ENCODE peak calls at places on chromosomes 5 and 9, in four cellular contexts. L is upper lobe of left lung, Q is GM23248, K is neural progenitor cell. J is an unnamed sample.

GRCh38 chr5:179121667-179122111 is 61.5 kb downstream of the ZNF354C start:
- DNase-seq in L (peak), K (no peak), Q (no peak), J (no peak)

GRCh38 chr9:94993821-94994165 is 267.3 kb downstream of the AOPEP start:
- DNase-seq in L (no peak), K (no peak), Q (no peak), J (no peak)

GRCh38 chr9:115165233-115165632 is 47.3 kb upstream of the TNC start:
- DNase-seq in K (no peak), L (no peak), Q (no peak), J (no peak)

GRCh38 chr5:135545115-135545514 is 9.4 kb upstream of the NEUROG1 start:
- DNase-seq in Q (no peak), K (peak), L (no peak), J (no peak)

GRCh38 chr9:104177003-104177611 is 83.0 kb downstream of the SMC2 start:
- DNase-seq in Q (peak), K (peak), L (no peak), J (no peak)

GRCh38 chr5:102903074-102903871 is 148.2 kb downstream of the PAM start:
- DNase-seq in Q (no peak), K (no peak), L (no peak), J (no peak)

GRCh38 chr5:443239-444151 is 519 bp downstream of the EXOC3 start:
- DNase-seq in Q (no peak), L (peak), K (no peak), J (peak)

GRCh38 chr9:37908283-37908682 is 4.4 kb upstream of the SLC25A51 start:
- DNase-seq in K (no peak), Q (no peak), L (no peak), J (no peak)

GRCh38 chr9:2356391-2356790 is 265.2 kb upstream of the VLDLR start:
- DNase-seq in Q (no peak), L (no peak), K (no peak), J (no peak)

GRCh38 chr5:94849821-94850736 is 231.6 kb downstream of the SLF1 start:
- DNase-seq in L (no peak), Q (peak), K (peak), J (no peak)

GRCh38 chr5:74638776-74639537 is 1.6 kb downstream of the ENC1 start:
- DNase-seq in Q (peak), K (no peak), L (no peak), J (no peak)

GRCh38 chr9:13278368-13279246 is 885 bp downstream of the MPDZ start:
- DNase-seq in K (peak), L (peak), Q (peak), J (peak)

GRCh38 chr5:23389543-23390215 is 117.7 kb upstream of the PRDM9 start:
- DNase-seq in L (no peak), Q (no peak), K (peak), J (no peak)

GRCh38 chr9:130128251-130128650 is 44.0 kb upstream of the NCS1 start:
- DNase-seq in Q (no peak), L (no peak), K (no peak), J (no peak)

GRCh38 chr5:95973793-95974325 is 12.2 kb upstream of the ELL2 start:
- DNase-seq in K (no peak), Q (no peak), L (no peak), J (no peak)

GRCh38 chr5:34599471-34600117 is 56.5 kb upstream of the RAI14 start:
- DNase-seq in Q (peak), K (no peak), L (no peak), J (no peak)

GRCh38 chr9:124125590-124126047 is 114.1 kb downstream of the LHX2 start:
- DNase-seq in Q (no peak), L (no peak), K (peak), J (no peak)

GRCh38 chr5:135930949-135931295 is 23.9 kb downstream of the LECT2 start:
- DNase-seq in L (peak), Q (no peak), K (peak), J (no peak)

GRCh38 chr5:54718647-54719046 is 201.1 kb downstream of the SNX18 start:
- DNase-seq in L (no peak), K (no peak), Q (peak), J (peak)

DNA sequence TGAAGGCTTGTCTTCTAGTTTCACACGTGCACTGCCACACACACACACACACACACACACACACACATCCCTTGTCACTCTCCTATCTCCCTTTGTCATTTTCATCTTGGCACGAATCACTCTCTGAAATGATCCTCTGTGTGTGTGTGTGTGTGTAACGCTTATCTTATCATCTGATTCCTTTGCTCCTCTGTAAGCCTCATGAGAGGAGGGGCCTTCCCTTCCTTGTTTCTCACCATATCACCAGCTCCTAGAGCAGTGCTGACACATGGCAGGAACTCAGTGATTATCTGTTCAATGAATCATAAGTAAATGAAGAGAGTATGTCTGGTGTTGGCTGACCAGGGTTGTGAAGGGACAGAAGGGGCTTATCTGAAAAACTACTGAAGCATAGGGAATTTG is 53.3 kb downstream of the PDE4D start:
- DNase-seq in K (no peak), L (no peak), Q (peak), J (no peak)
- H3K27ac ChIP-seq in K (no peak), L (no peak), Q (no peak), J (no peak)

GRCh38 chr5:137633896-137634295 is 102.0 kb downstream of the KLHL3 start:
- DNase-seq in L (peak), Q (no peak), K (no peak), J (no peak)
- H3K27ac ChIP-seq in L (no peak), Q (no peak), K (no peak), J (no peak)

GRCh38 chr9:91946196-91946595 is 3.8 kb downstream of the ROR2 start:
- DNase-seq in L (no peak), K (no peak), Q (no peak), J (no peak)

GRCh38 chr9:91946825-91947224 is 3.2 kb downstream of the ROR2 start:
- DNase-seq in L (no peak), Q (peak), K (peak), J (no peak)

GRCh38 chr9:91948423-91949292 is 1.4 kb downstream of the ROR2 start:
- DNase-seq in Q (peak), L (peak), K (peak), J (no peak)

GRCh38 chr9:91949293-91949945 is 609 bp downstream of the ROR2 start:
- DNase-seq in Q (peak), K (peak), L (peak), J (no peak)

GRCh38 chr9:91948061-91948422 is 2.0 kb downstream of the ROR2 start:
- DNase-seq in K (peak), L (no peak), Q (peak), J (no peak)
- H3K27ac ChIP-seq in K (no peak), L (peak), Q (no peak), J (no peak)

GRCh38 chr5:9362600-9362999 is 183.3 kb downstream of the SEMA5A start:
- DNase-seq in K (no peak), Q (no peak), L (no peak), J (no peak)

GRCh38 chr5:9370256-9370655 is 175.6 kb downstream of the SEMA5A start:
- DNase-seq in K (no peak), Q (peak), L (no peak), J (no peak)

GRCh38 chr5:9361835-9362234 is 184.0 kb downstream of the SEMA5A start:
- DNase-seq in Q (peak), K (peak), L (no peak), J (no peak)

GRCh38 chr5:9363026-9363793 is 182.7 kb downstream of the SEMA5A start:
- DNase-seq in L (no peak), Q (peak), K (no peak), J (no peak)

GRCh38 chr5:9365501-9365900 is 180.4 kb downstream of the SEMA5A start:
- DNase-seq in Q (no peak), K (peak), L (no peak), J (no peak)
- H3K27ac ChIP-seq in Q (no peak), K (no peak), L (no peak), J (no peak)

DNA sequence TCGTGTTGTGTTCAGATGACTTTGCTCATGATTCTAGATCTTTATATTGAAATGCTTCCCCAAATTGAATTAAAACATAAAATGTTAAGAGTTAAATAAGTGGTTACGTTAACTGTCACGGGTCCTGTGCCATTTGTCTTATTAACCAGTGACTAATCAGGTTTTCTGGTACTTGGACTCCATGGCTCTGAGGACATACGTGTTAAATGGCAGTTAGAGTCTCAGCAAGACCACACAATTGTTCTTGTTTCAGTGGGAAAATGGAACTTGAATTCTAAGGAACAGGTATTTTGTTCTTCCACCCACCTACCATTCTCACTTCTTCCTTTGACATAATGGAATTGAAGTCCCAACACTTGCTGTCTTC is 32.8 kb downstream of the ENTREP1 start:
- DNase-seq in L (no peak), Q (no peak), K (no peak), J (no peak)
- H3K27ac ChIP-seq in L (no peak), Q (no peak), K (no peak), J (no peak)

GRCh38 chr5:124910354-124911016 is 164.0 kb upstream of the ZNF608 start:
- DNase-seq in Q (no peak), L (no peak), K (no peak), J (no peak)

GRCh38 chr5:124908603-124909451 is 162.4 kb upstream of the ZNF608 start:
- DNase-seq in L (no peak), K (peak), Q (peak), J (no peak)

GRCh38 chr5:124913329-124913653 is 166.9 kb upstream of the ZNF608 start:
- DNase-seq in Q (no peak), K (no peak), L (no peak), J (no peak)

GRCh38 chr5:124909734-124910133 is 163.3 kb upstream of the ZNF608 start:
- DNase-seq in L (no peak), K (no peak), Q (no peak), J (no peak)

GRCh38 chr5:124912653-124913328 is 166.4 kb upstream of the ZNF608 start:
- DNase-seq in K (no peak), Q (no peak), L (no peak), J (no peak)
- H3K27ac ChIP-seq in K (no peak), Q (no peak), L (no peak), J (no peak)

GRCh38 chr5:168211245-168211644 is 80.2 kb upstream of the WWC1 start:
- DNase-seq in K (no peak), L (no peak), Q (no peak), J (no peak)

GRCh38 chr5:168216989-168217388 is 74.5 kb upstream of the WWC1 start:
- DNase-seq in L (no peak), Q (no peak), K (no peak), J (no peak)

GRCh38 chr5:168214886-168215285 is 76.6 kb upstream of the WWC1 start:
- DNase-seq in L (no peak), Q (no peak), K (no peak), J (no peak)

GRCh38 chr5:168215646-168216045 is 75.8 kb upstream of the WWC1 start:
- DNase-seq in Q (no peak), K (peak), L (peak), J (no peak)

GRCh38 chr5:168214071-168214470 is 77.4 kb upstream of the WWC1 start:
- DNase-seq in L (no peak), Q (no peak), K (no peak), J (no peak)
- H3K27ac ChIP-seq in L (no peak), Q (no peak), K (no peak), J (no peak)

GRCh38 chr9:121773286-121773953 is 122.0 kb downstream of the DAB2IP start:
- DNase-seq in Q (no peak), L (no peak), K (no peak), J (peak)
- H3K27ac ChIP-seq in Q (no peak), L (no peak), K (no peak), J (peak)

J was measured in ascending aorta.